ENCODE peak calls at places on chromosomes 4 and X, in nine cellular contexts. Y is GM23338, F is DND-41, D is tibial nerve, R is Peyer's patch, G is lung, V is esophagus muscularis mucosa, U is cardiac muscle cell, B is BE2C. L is an unnamed sample. For H3K4me1, the result is how much of the 10 kb centered on the place peaks cover.

GRCh38 chrX:368811-369562 is 17.7 kb downstream of the PPP2R3B start:
- DNase-seq in D (no peak), F (no peak), B (no peak), Y (peak), R (no peak), V (no peak), G (no peak), U (peak), L (peak)

GRCh38 chrX:41870719-41871151 is 52.6 kb downstream of the CASK start:
- DNase-seq in F (no peak), V (no peak), Y (no peak), B (no peak), G (peak), D (no peak), U (no peak), R (no peak), L (no peak)

GRCh38 chr4:40200881-40201797 is 4.3 kb downstream of the RHOH start:
- DNase-seq in D (no peak), U (no peak), G (no peak), V (no peak), B (no peak), Y (no peak), F (no peak), R (no peak), L (no peak)

GRCh38 chr4:75081561-75081960 is 148.6 kb downstream of the PARM1 start:
- DNase-seq in V (no peak), B (no peak), U (no peak), D (no peak), F (no peak), G (no peak), Y (no peak), R (no peak), L (no peak)

GRCh38 chr4:124943145-124943889 is 230.8 kb upstream of the ANKRD50 start:
- DNase-seq in V (no peak), Y (no peak), B (no peak), F (no peak), D (no peak), U (peak), G (no peak), R (no peak), L (no peak)

GRCh38 chrX:155026727-155027508 is at the start of gene FUNDC2:
- DNase-seq in R (peak), V (peak), G (peak), F (peak), D (peak), Y (peak), U (peak), B (peak), L (peak)

GRCh38 chrX:110173192-110174175 is 144.4 kb downstream of the AMMECR1 start:
- DNase-seq in U (peak), B (no peak), G (no peak), F (no peak), Y (no peak), R (no peak), V (no peak), D (no peak), L (peak)

GRCh38 chrX:31201503-31201902 is 129.7 kb upstream of the FTHL17 start:
- DNase-seq in R (no peak), G (no peak), U (peak), F (no peak), V (no peak), B (no peak), Y (no peak), D (no peak), L (no peak)

GRCh38 chrX:10797493-10797892 is 177.1 kb upstream of the MID1 start:
- DNase-seq in R (no peak), F (no peak), B (peak), G (no peak), V (no peak), D (no peak), U (peak), Y (no peak), L (no peak)

GRCh38 chrX:113392355-113392754 is 551.7 kb upstream of the AMOT start:
- DNase-seq in D (no peak), B (no peak), R (no peak), V (no peak), Y (no peak), U (no peak), F (no peak), G (no peak), L (peak)

GRCh38 chr4:155353923-155354540 is 22.7 kb downstream of the MAP9 start:
- DNase-seq in V (no peak), F (peak), Y (peak), B (peak), R (peak), G (peak), U (peak), D (peak), L (peak)
- H3K4me3 ChIP-seq in V (no peak), F (no peak), Y (no peak), B (no peak), R (no peak), G (no peak), U (no peak), D (no peak), L (no peak)

GRCh38 chr4:76210502-76210901 is 3.1 kb downstream of the SCARB2 start:
- DNase-seq in G (no peak), U (no peak), F (no peak), B (no peak), R (no peak), V (peak), D (no peak), Y (no peak), L (no peak)
- H3K4me1 ChIP-seq in G (half or more), U (under half), F (under half), B (under half), R (under half), V (half or more), D (half or more), Y (under half), L (half or more)

GRCh38 chrX:135521405-135522131 is 1.1 kb downstream of the INTS6L start:
- DNase-seq in B (peak), U (peak), R (peak), D (peak), F (peak), G (peak), V (peak), Y (peak), L (peak)
- TF ChIP-seq CTCF in B (no peak), U (no peak), R (no peak), D (no peak), F (peak), G (no peak), V (no peak), Y (no peak), L (no peak)

GRCh38 chrX:101287402-101287801 is 3.7 kb downstream of the TAF7L start:
- DNase-seq in U (peak), Y (peak), F (no peak), R (no peak), V (no peak), D (no peak), B (peak), G (no peak), L (no peak)

DNA sequence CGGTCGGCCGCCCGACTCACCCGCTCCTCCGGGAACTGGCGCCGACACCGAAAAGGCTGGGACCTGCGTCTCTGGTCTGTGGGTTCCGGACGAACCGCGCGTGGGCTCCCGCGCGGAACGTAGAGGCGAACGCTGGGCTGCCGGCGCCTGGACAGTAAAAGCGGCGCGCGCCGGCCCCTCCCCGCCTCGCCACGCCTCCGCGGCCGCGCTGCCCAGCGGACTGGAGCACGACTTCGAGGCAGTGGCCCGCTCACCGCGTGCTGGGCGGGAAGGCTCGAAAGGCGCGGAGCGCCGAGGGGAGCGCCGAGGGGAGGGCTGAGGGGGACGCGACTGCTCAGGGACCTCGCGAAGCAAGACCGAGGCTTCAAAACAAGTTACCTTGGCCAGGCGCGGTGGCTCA is at the start of gene TAF7L:
- DNase-seq in G (no peak), F (no peak), V (no peak), Y (peak), D (no peak), R (no peak), B (no peak), U (peak), L (no peak)
- H3K4me3 ChIP-seq in G (no peak), F (no peak), V (peak), Y (peak), D (no peak), R (peak), B (no peak), U (no peak), L (no peak)

GRCh38 chr4:76211769-76212168 is 1.9 kb downstream of the SCARB2 start:
- DNase-seq in R (no peak), V (peak), U (no peak), B (no peak), D (no peak), G (no peak), Y (no peak), F (no peak), L (no peak)
- H3K4me1 ChIP-seq in R (under half), V (half or more), U (under half), B (under half), D (half or more), G (under half), Y (under half), F (under half), L (half or more)

GRCh38 chr4:53702334-53703266 is 111.3 kb upstream of the LNX1 start:
- DNase-seq in F (no peak), V (peak), R (peak), D (peak), U (peak), Y (peak), G (peak), B (peak), L (peak)
- TF ChIP-seq CTCF in F (no peak), V (no peak), R (no peak), D (no peak), U (no peak), Y (no peak), G (no peak), B (peak), L (no peak)

GRCh38 chrX:66039916-66040315 is at the start of gene VSIG4:
- DNase-seq in U (no peak), B (no peak), F (no peak), D (peak), R (no peak), G (no peak), V (no peak), Y (no peak), L (no peak)

GRCh38 chrX:66046612-66047235 is 6.8 kb upstream of the VSIG4 start:
- DNase-seq in D (no peak), B (no peak), G (no peak), V (no peak), U (no peak), Y (no peak), F (no peak), R (peak), L (no peak)

GRCh38 chrX:66043584-66043983 is 3.7 kb upstream of the VSIG4 start:
- DNase-seq in D (no peak), U (no peak), R (no peak), B (no peak), Y (no peak), V (no peak), F (no peak), G (no peak), L (no peak)

GRCh38 chrX:66045894-66046293 is 6.0 kb upstream of the VSIG4 start:
- DNase-seq in Y (no peak), V (no peak), G (no peak), U (no peak), R (no peak), D (no peak), F (no peak), B (no peak), L (no peak)

DNA sequence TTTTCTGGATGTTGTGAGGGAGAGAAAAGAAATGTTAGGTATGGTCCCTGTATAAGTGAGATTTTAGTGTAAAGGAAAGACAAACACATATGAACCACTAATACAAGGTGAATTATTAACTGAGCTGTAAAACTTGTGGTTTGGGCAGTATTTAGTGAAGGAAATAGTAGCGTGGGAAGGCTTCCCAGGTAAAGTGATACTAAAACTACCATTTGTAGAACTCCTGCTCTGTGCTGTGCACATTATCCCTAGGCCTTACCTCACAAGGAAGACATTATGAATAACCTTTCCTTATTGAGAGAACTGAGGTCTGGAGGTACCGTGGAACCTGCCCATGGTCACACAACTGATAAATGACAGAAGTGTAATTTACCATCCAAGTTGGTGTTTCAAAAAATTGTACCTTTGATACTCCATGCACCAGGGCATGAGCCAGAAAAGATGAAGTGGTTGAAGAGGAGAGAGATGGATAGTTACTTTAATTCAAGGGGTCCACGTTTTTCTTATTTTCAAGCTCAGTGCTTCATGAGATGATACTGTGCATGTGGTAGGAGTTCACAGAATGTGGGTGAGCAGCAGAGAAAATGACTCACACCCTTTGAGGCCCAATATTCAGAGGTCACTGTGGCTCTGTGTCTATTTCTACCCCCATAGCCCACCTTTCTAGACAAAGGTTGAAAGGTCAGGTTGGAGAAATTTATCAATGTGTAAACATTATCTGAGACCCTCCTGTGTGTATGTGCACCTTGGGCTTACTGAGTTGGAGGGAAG is 2.6 kb upstream of the VSIG4 start:
- DNase-seq in V (no peak), U (no peak), G (no peak), D (no peak), Y (no peak), R (no peak), F (no peak), B (no peak), L (no peak)
- H3K4me3 ChIP-seq in V (no peak), U (no peak), G (no peak), D (no peak), Y (no peak), R (no peak), F (no peak), B (no peak), L (no peak)

DNA sequence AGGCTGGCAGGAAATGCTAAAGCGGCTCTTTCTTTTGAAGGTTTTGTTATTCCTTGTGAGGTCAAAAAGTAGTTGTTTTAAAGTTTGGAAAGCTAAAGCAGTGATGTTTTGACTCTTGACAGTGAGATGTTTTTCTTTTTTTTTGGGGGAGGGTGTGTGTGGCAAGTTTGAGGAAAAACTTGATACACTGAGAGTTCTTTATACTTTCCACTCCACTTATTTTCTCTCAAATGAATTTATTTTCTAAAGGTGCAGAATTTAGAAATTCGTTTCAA is 22.7 kb downstream of the PLS3 start:
- DNase-seq in Y (no peak), U (no peak), R (no peak), F (no peak), D (no peak), B (no peak), G (no peak), V (no peak), L (no peak)
- H3K4me1 ChIP-seq in Y (under half), U (under half), R (under half), F (under half), D (under half), B (under half), G (under half), V (under half), L (under half)